ENCODE peak calls at places on chromosome 16, in nine cellular contexts. J, Z, Q, E, C, I, N, F and D are unnamed samples.

GRCh38 chr16:1283296-1283695 is 26.1 kb upstream of the UBE2I start:
- DNase-seq in E (no peak), I (no peak), J (no peak), Q (no peak), N (no peak), C (no peak), F (no peak), Z (no peak), D (no peak)

GRCh38 chr16:56547949-56548567 is 16.8 kb upstream of the MT4 start:
- DNase-seq in Q (no peak), J (peak), N (no peak), E (no peak), C (peak), F (peak), Z (no peak), I (no peak), D (no peak)

GRCh38 chr16:86906608-86907007 is 328.3 kb downstream of the FOXL1 start:
- DNase-seq in C (no peak), J (no peak), E (no peak), Z (no peak), I (no peak), N (no peak), F (no peak), Q (no peak), D (no peak)

GRCh38 chr16:11121909-11122692 is 133.9 kb downstream of the SOCS1 start:
- DNase-seq in Z (no peak), C (no peak), N (no peak), Q (no peak), E (no peak), F (peak), I (no peak), J (no peak), D (no peak)

GRCh38 chr16:71618429-71618828 is 7.6 kb upstream of the MARVELD3 start:
- DNase-seq in C (no peak), E (no peak), F (no peak), J (no peak), I (no peak), N (no peak), Z (no peak), Q (no peak), D (no peak)

GRCh38 chr16:29994613-29995329 is 646 bp downstream of the HIRIP3 start:
- DNase-seq in Q (peak), C (no peak), E (peak), J (peak), Z (peak), F (peak), N (no peak), I (peak), D (peak)

GRCh38 chr16:11914210-11914758 is 1.5 kb downstream of the GSPT1 start:
- DNase-seq in F (no peak), J (no peak), N (no peak), I (no peak), C (no peak), E (no peak), Q (no peak), Z (no peak), D (no peak)

GRCh38 chr16:69590590-69590989 is 24.8 kb downstream of the NFAT5 start:
- DNase-seq in Z (no peak), J (no peak), I (no peak), Q (no peak), N (no peak), E (no peak), C (no peak), F (no peak), D (no peak)

GRCh38 chr16:728131-728889 is 1.4 kb downstream of the HAGHL start:
- DNase-seq in Z (no peak), E (peak), N (peak), I (peak), Q (no peak), C (peak), F (peak), J (peak), D (peak)

GRCh38 chr16:66581246-66581952 is 2.1 kb downstream of the CMTM2 start:
- DNase-seq in Q (no peak), C (no peak), E (no peak), J (peak), Z (no peak), I (no peak), N (no peak), F (no peak), D (no peak)

GRCh38 chr16:30184430-30185140 is 1.2 kb downstream of the CORO1A start:
- DNase-seq in E (peak), F (no peak), Q (no peak), C (peak), I (no peak), J (no peak), Z (no peak), N (peak), D (peak)

GRCh38 chr16:15907863-15908478 is 19.6 kb upstream of the CEP20 start:
- DNase-seq in I (no peak), J (peak), F (peak), Z (no peak), Q (no peak), N (no peak), C (no peak), E (peak), D (peak)

GRCh38 chr16:52320930-52321439 is 226.0 kb downstream of the TOX3 start:
- DNase-seq in C (no peak), F (no peak), J (no peak), I (no peak), E (no peak), Z (no peak), Q (no peak), N (no peak), D (no peak)

GRCh38 chr16:19295393-19295792 is 9.9 kb downstream of the CLEC19A start:
- DNase-seq in J (no peak), I (no peak), N (no peak), Q (no peak), C (no peak), F (no peak), Z (no peak), E (no peak), D (no peak)

GRCh38 chr16:65312071-65312470 is 190.2 kb upstream of the CDH11 start:
- DNase-seq in I (no peak), E (no peak), J (peak), N (no peak), F (peak), Q (no peak), C (no peak), Z (peak), D (no peak)

GRCh38 chr16:86051376-86052114 is 152.6 kb downstream of the IRF8 start:
- DNase-seq in J (peak), C (no peak), E (no peak), Z (no peak), F (no peak), I (no peak), N (no peak), Q (no peak), D (no peak)